ENCODE peak calls at places on chromosomes 4 and X, in five cellular contexts. Q, R, N, S and Z are unnamed samples.

GRCh38 chrX:48086119-48086518 is 14.7 kb upstream of the ZNF630 start:
- DNase-seq in Q (no peak), N (no peak), R (no peak), S (no peak), Z (no peak)

GRCh38 chr4:7638463-7638862 is 203.7 kb upstream of the PSAPL1 start:
- DNase-seq in S (no peak), R (no peak), N (no peak), Q (no peak), Z (no peak)

GRCh38 chr4:99649778-99650177 is 7.8 kb downstream of the C4orf54 start:
- DNase-seq in R (no peak), N (no peak), Q (no peak), S (no peak), Z (no peak)

GRCh38 chr4:8162625-8163024 is 4.0 kb upstream of the ABLIM2 start:
- DNase-seq in R (no peak), S (no peak), N (no peak), Q (peak), Z (no peak)

GRCh38 chr4:156999175-156999517 is 27.5 kb upstream of the PDGFC start:
- DNase-seq in Q (no peak), N (peak), S (no peak), R (peak), Z (no peak)

GRCh38 chr4:7159923-7160322 is 32.4 kb upstream of the SORCS2 start:
- DNase-seq in Q (no peak), R (no peak), S (no peak), N (no peak), Z (no peak)

GRCh38 chrX:46662188-46662587 is 88.6 kb downstream of the CHST7 start:
- DNase-seq in R (no peak), S (no peak), N (no peak), Q (no peak), Z (no peak)

GRCh38 chrX:112931900-112932299 is 91.3 kb upstream of the AMOT start:
- DNase-seq in S (no peak), Q (no peak), R (no peak), N (no peak), Z (no peak)

GRCh38 chr4:155612074-155612473 is 54.6 kb upstream of the GUCY1A1 start:
- DNase-seq in N (no peak), Q (no peak), R (no peak), S (no peak), Z (no peak)

GRCh38 chr4:65669008-65669971 is 999 bp downstream of the EPHA5 start:
- DNase-seq in Q (peak), R (peak), N (no peak), S (no peak), Z (no peak)

GRCh38 chrX:136395271-136395670 is 92.5 kb upstream of the BRS3 start:
- DNase-seq in N (no peak), R (peak), S (no peak), Q (no peak), Z (no peak)

GRCh38 chr4:86446996-86447395 is 87.1 kb upstream of the MAPK10 start:
- DNase-seq in R (no peak), N (no peak), Q (no peak), S (no peak), Z (no peak)

GRCh38 chr4:8247047-8247930 is 22.3 kb upstream of the HTRA3 start:
- DNase-seq in R (peak), Q (peak), N (no peak), S (no peak), Z (peak)

GRCh38 chr4:40995850-40996249 is 218.5 kb downstream of the APBB2 start:
- DNase-seq in N (no peak), Q (no peak), R (peak), S (no peak), Z (no peak)

GRCh38 chrX:75276666-75277065 is 2.8 kb downstream of the UPRT start:
- DNase-seq in R (no peak), S (no peak), Q (no peak), N (no peak), Z (no peak)

GRCh38 chr4:7506119-7506518 is 71.4 kb upstream of the PSAPL1 start:
- DNase-seq in R (no peak), N (no peak), Q (no peak), S (no peak), Z (no peak)

GRCh38 chr4:90030953-90031352 is 96.2 kb upstream of the CCSER1 start:
- DNase-seq in S (no peak), N (peak), R (no peak), Q (no peak), Z (no peak)

GRCh38 chrX:53071064-53071463 is 11.1 kb upstream of the TSPYL2 start:
- DNase-seq in S (no peak), Q (no peak), R (no peak), N (no peak), Z (peak)